ENCODE peak calls at places on chromosome 10, in eight cellular contexts. S, D, W, L, J, Q, A and O are unnamed samples.

GRCh38 chr10:46524471-46525176 is 31.8 kb downstream of the GPRIN2 start:
- DNase-seq in W (no peak), S (no peak), L (no peak), D (no peak), A (no peak), Q (no peak), J (no peak), O (no peak)

GRCh38 chr10:13346912-13347234 is 1.2 kb downstream of the SEPHS1 start:
- DNase-seq in L (no peak), Q (no peak), S (no peak), W (no peak), D (no peak), J (no peak), A (no peak), O (no peak)

GRCh38 chr10:59560990-59561389 is 148.7 kb downstream of the SLC16A9 start:
- DNase-seq in A (no peak), W (no peak), S (no peak), J (no peak), D (no peak), Q (no peak), L (no peak), O (no peak)

GRCh38 chr10:11145498-11145855 is 127.8 kb downstream of the CELF2 start:
- DNase-seq in D (no peak), A (no peak), L (no peak), S (no peak), Q (no peak), W (no peak), J (no peak), O (no peak)

GRCh38 chr10:74153123-74153522 is 2.1 kb downstream of the ADK start:
- DNase-seq in J (no peak), L (no peak), A (peak), Q (no peak), W (no peak), D (no peak), S (peak), O (no peak)

GRCh38 chr10:4053940-4054339 is 268.9 kb upstream of the KLF6 start:
- DNase-seq in D (no peak), W (no peak), S (no peak), A (no peak), J (no peak), Q (no peak), L (peak), O (no peak)

GRCh38 chr10:114623661-114624294 is 34.3 kb downstream of the ABLIM1 start:
- DNase-seq in A (peak), J (no peak), Q (no peak), L (peak), W (no peak), D (no peak), S (peak), O (no peak)

GRCh38 chr10:84567133-84567532 is 238.7 kb downstream of the CCSER2 start:
- DNase-seq in D (no peak), Q (no peak), W (no peak), J (no peak), L (no peak), A (no peak), S (no peak), O (no peak)

GRCh38 chr10:5596611-5597341 is 69.6 kb downstream of the ASB13 start:
- DNase-seq in L (no peak), W (no peak), S (no peak), J (no peak), D (no peak), Q (no peak), A (no peak), O (no peak)

GRCh38 chr10:17848646-17849045 is 39.5 kb downstream of the MRC1 start:
- DNase-seq in A (no peak), L (no peak), J (no peak), S (no peak), Q (no peak), W (no peak), D (no peak), O (no peak)

GRCh38 chr10:110706690-110707098 is 62.6 kb downstream of the RBM20 start:
- DNase-seq in D (no peak), Q (no peak), A (peak), S (peak), L (no peak), W (no peak), J (no peak), O (no peak)

GRCh38 chr10:132687181-132687892 is 98.6 kb downstream of the NKX6-2 start:
- DNase-seq in D (no peak), S (no peak), A (no peak), L (no peak), Q (no peak), J (no peak), W (no peak), O (no peak)